ENCODE peak calls at places on chromosomes 16 and 17, in eight cellular contexts. D is A549; E is effector memory CD4-positive, alpha-beta T cell; U is brain microvascular endothelial cell; M is substantia nigra; W is endothelial cell of umbilical vein; Q is neural progenitor cell; P is sigmoid colon. N is an unnamed sample.
A peak's percentile ranks its signal among the peaks of the same experiment; 100 is the strongest.

GRCh38 chr16:74999208-74999682 is 421 bp downstream of the ZNRF1 start:
- DNase-seq in D (no peak), E (peak; percentile 20), U (no peak), M (peak; percentile 62), W (no peak), Q (no peak), P (peak; percentile 73), N (no peak)

GRCh38 chr17:15237106-15237425 is 28.1 kb downstream of the PMP22 start:
- DNase-seq in D (no peak), E (no peak), U (no peak), M (no peak), W (no peak), Q (no peak), P (no peak), N (no peak)

GRCh38 chr17:49690256-49690655 is 12.4 kb upstream of the SPOP start:
- DNase-seq in D (no peak), E (no peak), U (no peak), M (no peak), W (no peak), Q (no peak), P (no peak), N (no peak)

GRCh38 chr16:21194771-21195301 is 16.5 kb downstream of the ZP2 start:
- DNase-seq in D (no peak), E (no peak), U (peak; percentile 24), M (no peak), W (no peak), Q (no peak), P (no peak), N (no peak)

GRCh38 chr16:55873122-55873521 is 2.1 kb downstream of the CES5A start:
- DNase-seq in D (no peak), E (no peak), U (no peak), M (no peak), W (no peak), Q (no peak), P (no peak), N (no peak)

GRCh38 chr16:86566601-86566965 is at the start of gene FOXC2:
- DNase-seq in D (peak; percentile 49), E (peak; percentile 14), U (peak; percentile 95), M (peak; percentile 13), W (peak; percentile 96), Q (peak; percentile 95), P (peak; percentile 80), N (peak; percentile 58)

GRCh38 chr16:31134625-31135534 is 647 bp downstream of the PRSS8 start:
- DNase-seq in D (no peak), E (no peak), U (no peak), M (peak; percentile 75), W (no peak), Q (peak; percentile 80), P (no peak), N (no peak)

GRCh38 chr17:4583796-4584124 is 569 bp upstream of the SMTNL2 start:
- DNase-seq in D (peak; percentile 94), E (no peak), U (no peak), M (no peak), W (peak; percentile 18), Q (peak; percentile 81), P (no peak), N (no peak)

GRCh38 chr17:28416703-28417311 is 10.8 kb upstream of the SLC46A1 start:
- DNase-seq in D (peak; percentile 73), E (peak; percentile 15), U (peak; percentile 58), M (peak; percentile 25), W (peak; percentile 61), Q (peak; percentile 82), P (no peak), N (peak; percentile 31)

GRCh38 chr16:79301036-79301435 is 299.5 kb downstream of the MAF start:
- DNase-seq in D (no peak), E (no peak), U (no peak), M (no peak), W (no peak), Q (peak; percentile 66), P (no peak), N (no peak)

GRCh38 chr17:2068101-2068518 is 13.2 kb downstream of the HIC1 start:
- DNase-seq in D (no peak), E (no peak), U (peak; percentile 77), M (no peak), W (no peak), Q (no peak), P (peak; percentile 75), N (no peak)
- H3K27ac ChIP-seq in D (no peak overlapping the region), E (no peak overlapping the region), U (peak overlapping the region; percentile 89), M (no peak overlapping the region), W (peak overlapping the region; percentile 78), Q (no peak overlapping the region), P (peak overlapping the region; percentile 91), N (peak overlapping the region; percentile 36)

GRCh38 chr17:82247856-82248671 is 19.2 kb downstream of the SLC16A3 start:
- DNase-seq in D (no peak), E (no peak), U (no peak), M (no peak), W (no peak), Q (no peak), P (peak; percentile 65), N (no peak)

GRCh38 chr17:82246040-82246364 is 17.2 kb downstream of the SLC16A3 start:
- DNase-seq in D (no peak), E (no peak), U (no peak), M (no peak), W (no peak), Q (no peak), P (peak; percentile 59), N (no peak)

GRCh38 chr17:82248815-82249638 is 20.2 kb downstream of the SLC16A3 start:
- DNase-seq in D (no peak), E (no peak), U (no peak), M (no peak), W (no peak), Q (no peak), P (no peak), N (no peak)

GRCh38 chr17:82246365-82247174 is 17.7 kb downstream of the SLC16A3 start:
- DNase-seq in D (peak; percentile 92), E (no peak), U (peak; percentile 43), M (peak; percentile 72), W (peak; percentile 30), Q (no peak), P (no peak), N (peak; percentile 69)

DNA sequence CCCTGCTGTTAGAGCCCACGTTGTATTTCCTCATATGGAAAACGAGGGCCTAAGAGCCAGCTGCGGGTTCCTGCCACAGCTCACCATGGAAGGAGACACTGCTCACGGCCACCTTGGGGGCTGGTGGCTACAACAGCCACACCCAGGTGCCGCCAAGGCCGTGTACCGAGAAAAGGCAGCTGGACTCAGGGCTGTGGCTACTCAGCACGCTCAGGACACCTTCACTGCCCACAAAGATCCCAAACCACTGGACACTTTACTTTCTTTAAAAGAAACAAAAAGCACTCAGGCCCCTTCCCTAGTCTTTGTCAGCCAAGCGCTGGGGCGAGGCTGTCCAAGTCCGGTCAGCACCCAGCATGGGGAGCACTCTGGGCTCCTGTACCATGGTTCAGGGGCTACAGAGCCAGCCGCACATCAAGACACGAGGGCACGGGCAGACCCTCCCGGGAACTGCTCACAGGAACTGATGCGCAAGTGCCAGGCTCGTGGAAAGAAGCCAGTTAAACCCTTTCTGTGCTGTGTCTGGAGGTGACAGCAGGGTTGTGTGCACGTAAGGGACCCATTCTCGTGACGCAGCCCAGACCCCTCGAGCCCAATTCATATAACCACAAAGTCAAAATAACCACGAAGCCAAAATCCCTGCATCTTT is 18.5 kb downstream of the SLC16A3 start:
- DNase-seq in D (no peak), E (no peak), U (no peak), M (no peak), W (peak; percentile 24), Q (no peak), P (peak; percentile 81), N (no peak)
- H3K27ac ChIP-seq in D (peak overlapping the region; percentile 72), E (no peak overlapping the region), U (peak overlapping the region; percentile 63), M (no peak overlapping the region), W (peak overlapping the region; percentile 67), Q (no peak overlapping the region), P (peak overlapping the region; percentile 79), N (peak overlapping the region; percentile 91)

GRCh38 chr17:8966926-8967325 is 1.4 kb upstream of the PIK3R5 start:
- DNase-seq in D (no peak), E (no peak), U (no peak), M (no peak), W (no peak), Q (no peak), P (no peak), N (no peak)
- H3K27ac ChIP-seq in D (no peak overlapping the region), E (no peak overlapping the region), U (no peak overlapping the region), M (peak overlapping the region; percentile 59), W (no peak overlapping the region), Q (no peak overlapping the region), P (peak overlapping the region; percentile 14), N (no peak overlapping the region)

GRCh38 chr17:30372755-30373154 is 6.0 kb upstream of the CPD start:
- DNase-seq in D (peak; percentile 65), E (no peak), U (no peak), M (no peak), W (no peak), Q (no peak), P (no peak), N (peak; percentile 77)
- H3K27ac ChIP-seq in D (no peak overlapping the region), E (no peak overlapping the region), U (no peak overlapping the region), M (no peak overlapping the region), W (no peak overlapping the region), Q (no peak overlapping the region), P (no peak overlapping the region), N (peak overlapping the region; percentile 47)

DNA sequence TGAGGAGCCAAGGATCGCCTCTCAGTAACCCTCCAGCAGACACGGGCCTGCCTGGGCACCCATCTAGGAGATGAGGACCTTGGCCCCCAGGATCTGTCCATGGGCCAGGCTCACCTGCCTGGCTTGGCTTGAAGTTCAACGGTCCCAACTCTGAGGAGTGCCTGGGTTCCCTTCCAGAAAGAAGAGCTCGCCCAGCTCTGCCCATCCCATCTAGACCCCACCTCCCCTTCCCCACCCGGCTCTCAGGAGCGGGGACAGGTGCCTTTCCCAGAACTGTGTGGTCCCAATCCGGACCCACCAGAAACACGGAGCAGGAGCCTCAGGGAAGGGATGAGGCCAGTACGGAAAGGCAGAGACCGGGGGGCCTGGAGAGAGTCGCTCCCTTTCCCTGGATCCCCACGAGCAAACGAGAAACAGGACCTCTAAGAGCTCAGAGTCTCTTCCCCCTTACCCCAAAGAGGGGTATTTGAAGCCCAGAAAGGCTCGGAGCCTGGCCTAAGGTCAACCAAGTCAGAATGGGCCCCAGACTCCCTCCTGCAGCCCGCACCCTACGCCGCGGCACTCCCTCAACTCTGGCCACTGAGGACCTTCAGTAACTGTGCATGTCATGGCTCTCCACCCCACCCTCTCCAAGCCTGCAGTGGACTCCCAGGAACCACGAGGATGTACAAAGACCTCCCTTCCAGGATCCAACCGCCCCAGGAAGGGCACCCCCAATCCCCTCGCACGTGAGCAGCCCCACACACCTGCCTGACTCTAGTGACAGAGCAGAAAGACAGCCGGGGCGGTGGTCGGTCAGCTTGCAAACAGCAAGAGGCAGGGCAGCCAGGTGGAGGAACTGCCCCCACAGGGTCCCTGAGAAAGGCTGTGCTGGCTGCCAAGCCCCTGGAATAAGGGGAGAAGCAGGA is 5.4 kb downstream of the CLUH start:
- DNase-seq in D (no peak), E (no peak), U (no peak), M (no peak), W (no peak), Q (no peak), P (peak; percentile 57), N (no peak)
- H3K27ac ChIP-seq in D (no peak overlapping the region), E (no peak overlapping the region), U (peak overlapping the region; percentile 43), M (no peak overlapping the region), W (no peak overlapping the region), Q (no peak overlapping the region), P (no peak overlapping the region), N (no peak overlapping the region)